ENCODE peak calls at places on chromosomes 11 and 22, in nine cellular contexts. One of them, this sample, is unnamed.
A peak's percentile ranks its signal among the peaks of the same experiment; 100 is the strongest.

GRCh38 chr11:112025682-112026081 is 474 bp downstream of the DLAT start:
- DNase-seq in SK-N-SH: no peak
- DNase-seq in suprapubic skin: no peak
- DNase-seq in spleen: no peak
- DNase-seq in GM23338: no peak
- DNase-seq in K562: no peak
- DNase-seq in endothelial cell of umbilical vein: peak; percentile 43
- DNase-seq in sigmoid colon: no peak
- DNase-seq in HepG2: peak; percentile 4
- DNase-seq in this sample: no peak

GRCh38 chr11:117805048-117805447 is 8.0 kb upstream of the DSCAML1 start:
- DNase-seq in SK-N-SH: no peak
- DNase-seq in suprapubic skin: no peak
- DNase-seq in spleen: no peak
- DNase-seq in GM23338: no peak
- DNase-seq in K562: no peak
- DNase-seq in endothelial cell of umbilical vein: no peak
- DNase-seq in sigmoid colon: no peak
- DNase-seq in HepG2: no peak
- DNase-seq in this sample: no peak

GRCh38 chr11:112961146-112961668 is at the start of gene NCAM1:
- DNase-seq in SK-N-SH: peak; percentile 89
- DNase-seq in suprapubic skin: peak; percentile 59
- DNase-seq in spleen: peak; percentile 78
- DNase-seq in GM23338: peak; percentile 98
- DNase-seq in K562: peak; percentile 21
- DNase-seq in endothelial cell of umbilical vein: peak; percentile 34
- DNase-seq in sigmoid colon: peak; percentile 87
- DNase-seq in HepG2: peak; percentile 19
- DNase-seq in this sample: peak; percentile 51

GRCh38 chr11:107827041-107827440 is 31.5 kb downstream of the SLC35F2 start:
- DNase-seq in SK-N-SH: no peak
- DNase-seq in suprapubic skin: no peak
- DNase-seq in spleen: no peak
- DNase-seq in GM23338: no peak
- DNase-seq in K562: no peak
- DNase-seq in endothelial cell of umbilical vein: no peak
- DNase-seq in sigmoid colon: no peak
- DNase-seq in HepG2: no peak
- DNase-seq in this sample: no peak

GRCh38 chr11:93573184-93573583 is 30.0 kb upstream of the SMCO4 start:
- DNase-seq in SK-N-SH: no peak
- DNase-seq in suprapubic skin: no peak
- DNase-seq in spleen: no peak
- DNase-seq in GM23338: no peak
- DNase-seq in K562: no peak
- DNase-seq in endothelial cell of umbilical vein: no peak
- DNase-seq in sigmoid colon: no peak
- DNase-seq in HepG2: no peak
- DNase-seq in this sample: no peak

GRCh38 chr22:25235547-25236290 is 16.3 kb downstream of the CRYBB2 start:
- DNase-seq in SK-N-SH: peak; percentile 100
- DNase-seq in suprapubic skin: no peak
- DNase-seq in spleen: peak; percentile 86
- DNase-seq in GM23338: peak; percentile 95
- DNase-seq in K562: peak; percentile 99
- DNase-seq in endothelial cell of umbilical vein: peak; percentile 73
- DNase-seq in sigmoid colon: no peak
- DNase-seq in HepG2: peak; percentile 71
- DNase-seq in this sample: peak; percentile 78

GRCh38 chr11:103862827-103863213 is 173.6 kb upstream of the DDI1 start:
- DNase-seq in SK-N-SH: no peak
- DNase-seq in suprapubic skin: no peak
- DNase-seq in spleen: no peak
- DNase-seq in GM23338: peak; percentile 65
- DNase-seq in K562: no peak
- DNase-seq in endothelial cell of umbilical vein: no peak
- DNase-seq in sigmoid colon: no peak
- DNase-seq in HepG2: no peak
- DNase-seq in this sample: no peak

GRCh38 chr11:73563539-73564200 is 34.2 kb downstream of the FAM168A start:
- DNase-seq in SK-N-SH: no peak
- DNase-seq in suprapubic skin: no peak
- DNase-seq in spleen: no peak
- DNase-seq in GM23338: no peak
- DNase-seq in K562: no peak
- DNase-seq in endothelial cell of umbilical vein: no peak
- DNase-seq in sigmoid colon: no peak
- DNase-seq in HepG2: no peak
- DNase-seq in this sample: no peak

GRCh38 chr11:6737872-6738466 is 33.8 kb downstream of the OR2AG2 start:
- DNase-seq in SK-N-SH: peak; percentile 11
- DNase-seq in suprapubic skin: no peak
- DNase-seq in spleen: no peak
- DNase-seq in GM23338: peak; percentile 80
- DNase-seq in K562: peak; percentile 51
- DNase-seq in endothelial cell of umbilical vein: peak; percentile 64
- DNase-seq in sigmoid colon: no peak
- DNase-seq in HepG2: peak; percentile 41
- DNase-seq in this sample: peak; percentile 40

GRCh38 chr11:32310218-32310601 is 125.1 kb downstream of the WT1 start:
- DNase-seq in SK-N-SH: no peak
- DNase-seq in suprapubic skin: no peak
- DNase-seq in spleen: no peak
- DNase-seq in GM23338: no peak
- DNase-seq in K562: no peak
- DNase-seq in endothelial cell of umbilical vein: no peak
- DNase-seq in sigmoid colon: no peak
- DNase-seq in HepG2: no peak
- DNase-seq in this sample: no peak

GRCh38 chr22:44031111-44031963 is 7.2 kb downstream of the PARVB start:
- DNase-seq in SK-N-SH: no peak
- DNase-seq in suprapubic skin: no peak
- DNase-seq in spleen: no peak
- DNase-seq in GM23338: no peak
- DNase-seq in K562: no peak
- DNase-seq in endothelial cell of umbilical vein: peak; percentile 87
- DNase-seq in sigmoid colon: no peak
- DNase-seq in HepG2: no peak
- DNase-seq in this sample: no peak

GRCh38 chr11:94767292-94767690 is 865 bp upstream of the AMOTL1 start:
- DNase-seq in SK-N-SH: no peak
- DNase-seq in suprapubic skin: no peak
- DNase-seq in spleen: no peak
- DNase-seq in GM23338: no peak
- DNase-seq in K562: peak; percentile 34
- DNase-seq in endothelial cell of umbilical vein: no peak
- DNase-seq in sigmoid colon: no peak
- DNase-seq in HepG2: no peak
- DNase-seq in this sample: no peak

GRCh38 chr11:8720376-8720775 is 37.8 kb downstream of the RPL27A start:
- DNase-seq in SK-N-SH: no peak
- DNase-seq in suprapubic skin: no peak
- DNase-seq in spleen: no peak
- DNase-seq in GM23338: no peak
- DNase-seq in K562: no peak
- DNase-seq in endothelial cell of umbilical vein: no peak
- DNase-seq in sigmoid colon: no peak
- DNase-seq in HepG2: no peak
- DNase-seq in this sample: no peak

GRCh38 chr11:8717544-8717875 is 34.9 kb downstream of the RPL27A start:
- DNase-seq in SK-N-SH: no peak
- DNase-seq in suprapubic skin: no peak
- DNase-seq in spleen: no peak
- DNase-seq in GM23338: no peak
- DNase-seq in K562: peak; percentile 29
- DNase-seq in endothelial cell of umbilical vein: no peak
- DNase-seq in sigmoid colon: no peak
- DNase-seq in HepG2: no peak
- DNase-seq in this sample: no peak

GRCh38 chr11:8715501-8715900 is 32.9 kb downstream of the RPL27A start:
- DNase-seq in SK-N-SH: no peak
- DNase-seq in suprapubic skin: no peak
- DNase-seq in spleen: no peak
- DNase-seq in GM23338: no peak
- DNase-seq in K562: no peak
- DNase-seq in endothelial cell of umbilical vein: no peak
- DNase-seq in sigmoid colon: no peak
- DNase-seq in HepG2: no peak
- DNase-seq in this sample: no peak

GRCh38 chr11:8719260-8720190 is 36.9 kb downstream of the RPL27A start:
- DNase-seq in SK-N-SH: no peak
- DNase-seq in suprapubic skin: no peak
- DNase-seq in spleen: no peak
- DNase-seq in GM23338: no peak
- DNase-seq in K562: no peak
- DNase-seq in endothelial cell of umbilical vein: peak; percentile 65
- DNase-seq in sigmoid colon: peak; percentile 92
- DNase-seq in HepG2: peak; percentile 48
- DNase-seq in this sample: peak; percentile 39

DNA sequence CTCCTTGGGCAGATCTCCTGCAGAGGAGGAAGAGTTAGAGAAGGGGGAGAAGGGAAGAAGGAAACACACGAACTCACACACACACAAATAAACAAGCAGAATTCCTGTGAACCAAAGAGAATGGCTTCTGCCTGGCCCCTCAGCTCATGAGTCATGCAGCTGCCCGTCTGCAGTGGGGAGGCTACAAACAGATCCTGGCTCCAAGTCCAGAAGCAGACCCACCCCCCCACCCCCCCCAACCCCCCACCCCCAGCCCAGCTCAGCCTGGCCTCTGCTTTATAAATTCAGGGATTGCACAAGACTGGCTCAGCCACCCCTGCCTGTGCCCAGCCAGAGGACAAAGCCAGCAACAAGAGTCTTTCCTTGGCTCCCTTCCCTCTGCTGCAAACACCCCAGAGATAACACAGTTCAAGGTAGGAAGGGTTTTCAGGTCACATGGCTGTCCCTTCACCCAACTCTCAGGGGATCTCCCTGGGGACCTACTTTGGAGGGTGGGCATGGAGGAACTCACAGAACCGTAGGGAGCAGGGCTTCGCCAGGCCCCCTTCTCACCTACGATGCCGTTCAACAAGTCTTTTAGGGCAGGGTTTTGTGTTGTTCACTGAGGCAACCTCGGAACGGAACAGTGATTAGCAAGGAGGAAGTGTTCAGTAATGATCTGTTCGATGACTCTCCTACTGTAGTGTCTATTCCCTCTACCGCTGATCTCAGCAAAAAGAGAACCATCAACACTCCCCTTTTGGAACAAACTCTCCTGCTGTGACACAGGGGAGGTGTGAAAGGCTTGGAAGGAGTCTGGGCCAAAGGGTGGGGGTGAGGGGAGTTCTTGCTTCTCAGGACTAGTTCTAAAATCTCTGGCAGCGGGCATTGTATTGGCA is 35.5 kb downstream of the RPL27A start:
- DNase-seq in SK-N-SH: no peak
- DNase-seq in suprapubic skin: no peak
- DNase-seq in spleen: no peak
- DNase-seq in GM23338: no peak
- DNase-seq in K562: no peak
- DNase-seq in endothelial cell of umbilical vein: peak; percentile 78
- DNase-seq in sigmoid colon: peak; percentile 92
- DNase-seq in HepG2: peak; percentile 83
- DNase-seq in this sample: peak; percentile 24
- TF ChIP-seq POLR2AphosphoS5 in SK-N-SH: no peak
- TF ChIP-seq POLR2AphosphoS5 in suprapubic skin: no peak
- TF ChIP-seq POLR2AphosphoS5 in spleen: peak; percentile 7
- TF ChIP-seq POLR2AphosphoS5 in GM23338: no peak
- TF ChIP-seq POLR2AphosphoS5 in K562: no peak
- TF ChIP-seq POLR2AphosphoS5 in endothelial cell of umbilical vein: no peak
- TF ChIP-seq POLR2AphosphoS5 in sigmoid colon: peak; percentile 75
- TF ChIP-seq POLR2AphosphoS5 in HepG2: no peak
- TF ChIP-seq POLR2AphosphoS5 in this sample: no peak

GRCh38 chr11:119368121-119369034 is 13.1 kb downstream of the USP2 start:
- DNase-seq in SK-N-SH: peak; percentile 54
- DNase-seq in suprapubic skin: peak; percentile 66
- DNase-seq in spleen: peak; percentile 54
- DNase-seq in GM23338: no peak
- DNase-seq in K562: peak; percentile 59
- DNase-seq in endothelial cell of umbilical vein: no peak
- DNase-seq in sigmoid colon: peak; percentile 77
- DNase-seq in HepG2: peak; percentile 93
- DNase-seq in this sample: peak; percentile 89
- TF ChIP-seq POLR2AphosphoS5 in SK-N-SH: no peak
- TF ChIP-seq POLR2AphosphoS5 in suprapubic skin: no peak
- TF ChIP-seq POLR2AphosphoS5 in spleen: no peak
- TF ChIP-seq POLR2AphosphoS5 in GM23338: no peak
- TF ChIP-seq POLR2AphosphoS5 in K562: no peak
- TF ChIP-seq POLR2AphosphoS5 in endothelial cell of umbilical vein: no peak
- TF ChIP-seq POLR2AphosphoS5 in sigmoid colon: no peak
- TF ChIP-seq POLR2AphosphoS5 in HepG2: peak; percentile 23
- TF ChIP-seq POLR2AphosphoS5 in this sample: no peak

GRCh38 chr22:30828187-30829155 is 133.8 kb downstream of the OSBP2 start:
- DNase-seq in SK-N-SH: no peak
- DNase-seq in suprapubic skin: no peak
- DNase-seq in spleen: no peak
- DNase-seq in GM23338: no peak
- DNase-seq in K562: no peak
- DNase-seq in endothelial cell of umbilical vein: no peak
- DNase-seq in sigmoid colon: no peak
- DNase-seq in HepG2: no peak
- DNase-seq in this sample: no peak

GRCh38 chr22:30827646-30828045 is 133.0 kb downstream of the OSBP2 start:
- DNase-seq in SK-N-SH: no peak
- DNase-seq in suprapubic skin: no peak
- DNase-seq in spleen: no peak
- DNase-seq in GM23338: no peak
- DNase-seq in K562: no peak
- DNase-seq in endothelial cell of umbilical vein: no peak
- DNase-seq in sigmoid colon: no peak
- DNase-seq in HepG2: no peak
- DNase-seq in this sample: no peak

GRCh38 chr22:30830907-30831306 is 136.2 kb downstream of the OSBP2 start:
- DNase-seq in SK-N-SH: no peak
- DNase-seq in suprapubic skin: no peak
- DNase-seq in spleen: no peak
- DNase-seq in GM23338: peak; percentile 46
- DNase-seq in K562: no peak
- DNase-seq in endothelial cell of umbilical vein: peak; percentile 92
- DNase-seq in sigmoid colon: no peak
- DNase-seq in HepG2: no peak
- DNase-seq in this sample: peak; percentile 26

GRCh38 chr22:30832407-30832987 is 136.1 kb downstream of the MORC2 start:
- DNase-seq in SK-N-SH: no peak
- DNase-seq in suprapubic skin: no peak
- DNase-seq in spleen: no peak
- DNase-seq in GM23338: no peak
- DNase-seq in K562: no peak
- DNase-seq in endothelial cell of umbilical vein: no peak
- DNase-seq in sigmoid colon: no peak
- DNase-seq in HepG2: no peak
- DNase-seq in this sample: no peak

GRCh38 chr22:30829901-30830550 is 135.4 kb downstream of the OSBP2 start:
- DNase-seq in SK-N-SH: no peak
- DNase-seq in suprapubic skin: no peak
- DNase-seq in spleen: no peak
- DNase-seq in GM23338: no peak
- DNase-seq in K562: no peak
- DNase-seq in endothelial cell of umbilical vein: peak; percentile 63
- DNase-seq in sigmoid colon: no peak
- DNase-seq in HepG2: no peak
- DNase-seq in this sample: no peak
- TF ChIP-seq POLR2AphosphoS5 in SK-N-SH: peak; percentile 16
- TF ChIP-seq POLR2AphosphoS5 in suprapubic skin: no peak
- TF ChIP-seq POLR2AphosphoS5 in spleen: no peak
- TF ChIP-seq POLR2AphosphoS5 in GM23338: no peak
- TF ChIP-seq POLR2AphosphoS5 in K562: no peak
- TF ChIP-seq POLR2AphosphoS5 in endothelial cell of umbilical vein: peak; percentile 21
- TF ChIP-seq POLR2AphosphoS5 in sigmoid colon: no peak
- TF ChIP-seq POLR2AphosphoS5 in HepG2: no peak
- TF ChIP-seq POLR2AphosphoS5 in this sample: no peak

GRCh38 chr11:63937713-63938480 is 905 bp upstream of the NAA40 start:
- DNase-seq in SK-N-SH: peak; percentile 50
- DNase-seq in suprapubic skin: no peak
- DNase-seq in spleen: peak; percentile 84
- DNase-seq in GM23338: peak; percentile 59
- DNase-seq in K562: peak; percentile 73
- DNase-seq in endothelial cell of umbilical vein: no peak
- DNase-seq in sigmoid colon: no peak
- DNase-seq in HepG2: no peak
- DNase-seq in this sample: peak; percentile 32
- TF ChIP-seq POLR2AphosphoS5 in SK-N-SH: no peak
- TF ChIP-seq POLR2AphosphoS5 in suprapubic skin: no peak
- TF ChIP-seq POLR2AphosphoS5 in spleen: no peak
- TF ChIP-seq POLR2AphosphoS5 in GM23338: no peak
- TF ChIP-seq POLR2AphosphoS5 in K562: no peak
- TF ChIP-seq POLR2AphosphoS5 in endothelial cell of umbilical vein: no peak
- TF ChIP-seq POLR2AphosphoS5 in sigmoid colon: no peak
- TF ChIP-seq POLR2AphosphoS5 in HepG2: no peak
- TF ChIP-seq POLR2AphosphoS5 in this sample: no peak

This sample was measured in transverse colon.